ENCODE peak calls at places on chromosomes 5 and 9, in eight cellular contexts. A, G, Y, M, Z, W, S and E are unnamed samples.

GRCh38 chr5:149257875-149258705 is 13.6 kb upstream of the AFAP1L1 start:
- DNase-seq in A (no peak), G (no peak), Y (no peak), M (no peak), Z (no peak), W (no peak), S (no peak), E (no peak)

GRCh38 chr5:171175746-171176145 is 133.3 kb upstream of the TLX3 start:
- DNase-seq in A (no peak), G (no peak), Y (no peak), M (no peak), Z (no peak), W (no peak), S (no peak), E (no peak)

GRCh38 chr5:54457094-54457531 is 1.6 kb downstream of the HSPB3 start:
- DNase-seq in A (no peak), G (no peak), Y (no peak), M (no peak), Z (no peak), W (no peak), S (peak), E (no peak)

GRCh38 chr5:142677212-142677611 is 8.7 kb downstream of the FGF1 start:
- DNase-seq in A (no peak), G (no peak), Y (no peak), M (no peak), Z (no peak), W (no peak), S (no peak), E (no peak)

GRCh38 chr9:128470560-128470959 is 14.8 kb downstream of the ODF2 start:
- DNase-seq in A (no peak), G (no peak), Y (no peak), M (no peak), Z (no peak), W (no peak), S (no peak), E (no peak)

GRCh38 chr9:118891213-118891612 is 478.0 kb downstream of the BRINP1 start:
- DNase-seq in A (no peak), G (peak), Y (no peak), M (no peak), Z (no peak), W (no peak), S (no peak), E (no peak)

GRCh38 chr9:99515874-99516656 is 294.0 kb downstream of the SEC61B start:
- DNase-seq in A (no peak), G (no peak), Y (no peak), M (no peak), Z (no peak), W (no peak), S (no peak), E (no peak)

GRCh38 chr9:20353931-20354652 is 268.2 kb downstream of the MLLT3 start:
- DNase-seq in A (no peak), G (no peak), Y (no peak), M (no peak), Z (no peak), W (no peak), S (no peak), E (no peak)